ENCODE peak calls at places on chromosome 21, in five cellular contexts. W is heart left ventricle, B is transverse colon, L is tibial artery, A is psoas muscle. U is an unnamed sample. For H3K36me3 and H3K4me1, the result is how much of the 10 kb centered on the place peaks cover.

GRCh38 chr21:20169812-20170576 is 828.2 kb upstream of the NCAM2 start:
- DNase-seq in W (no peak), B (no peak), L (no peak), A (no peak), U (no peak)

GRCh38 chr21:17454315-17455027 is 58.4 kb upstream of the CXADR start:
- DNase-seq in W (peak), B (no peak), L (no peak), A (peak), U (no peak)

GRCh38 chr21:14975136-14975905 is 89.5 kb downstream of the NRIP1 start:
- DNase-seq in W (no peak), B (no peak), L (no peak), A (no peak), U (no peak)

GRCh38 chr21:15804247-15804985 is 74.6 kb downstream of the USP25 start:
- DNase-seq in W (no peak), B (no peak), L (no peak), A (no peak), U (no peak)

GRCh38 chr21:41283211-41283818 is 33.3 kb upstream of the FAM3B start:
- DNase-seq in W (no peak), B (peak), L (no peak), A (no peak), U (no peak)

GRCh38 chr21:15706686-15707085 is 23.1 kb upstream of the USP25 start:
- DNase-seq in W (peak), B (peak), L (no peak), A (no peak), U (no peak)

GRCh38 chr21:33036430-33037162 is 10.9 kb downstream of the OLIG2 start:
- DNase-seq in W (peak), B (no peak), L (peak), A (no peak), U (peak)

GRCh38 chr21:38789275-38789674 is 16.5 kb upstream of the ETS2 start:
- DNase-seq in W (no peak), B (no peak), L (no peak), A (no peak), U (no peak)

GRCh38 chr21:39022901-39023693 is 160.2 kb downstream of the PSMG1 start:
- DNase-seq in W (peak), B (no peak), L (no peak), A (peak), U (peak)

GRCh38 chr21:14773777-14774345 is 227.7 kb upstream of the SAMSN1 start:
- DNase-seq in W (peak), B (peak), L (peak), A (peak), U (no peak)

GRCh38 chr21:35924714-35925301 is 135.5 kb downstream of the SETD4 start:
- DNase-seq in W (peak), B (no peak), L (no peak), A (peak), U (no peak)

GRCh38 chr21:43343095-43343991 is 83.6 kb downstream of the SIK1 start:
- DNase-seq in W (no peak), B (peak), L (no peak), A (no peak), U (no peak)

GRCh38 chr21:17819878-17820232 is 699 bp upstream of the C21orf91 start:
- DNase-seq in W (no peak), B (no peak), L (no peak), A (no peak), U (no peak)

GRCh38 chr21:23936224-23936623 is 1671.1 kb downstream of the MRPL39 start:
- DNase-seq in W (no peak), B (no peak), L (no peak), A (no peak), U (no peak)

GRCh38 chr21:29072873-29073221 is 601 bp downstream of the CCT8 start:
- DNase-seq in W (no peak), B (no peak), L (no peak), A (no peak), U (no peak)

GRCh38 chr21:41680444-41681335 is 86.2 kb downstream of the RIPK4 start:
- DNase-seq in W (no peak), B (no peak), L (no peak), A (no peak), U (peak)

GRCh38 chr21:34799092-34799491 is 130.3 kb downstream of the CLIC6 start:
- DNase-seq in W (no peak), B (no peak), L (no peak), A (no peak), U (no peak)

GRCh38 chr21:34795152-34796141 is 126.7 kb downstream of the CLIC6 start:
- DNase-seq in W (no peak), B (peak), L (no peak), A (peak), U (no peak)

GRCh38 chr21:34796518-34797201 is 127.9 kb downstream of the CLIC6 start:
- DNase-seq in W (no peak), B (no peak), L (no peak), A (no peak), U (no peak)

GRCh38 chr21:34797926-34798595 is 129.3 kb downstream of the CLIC6 start:
- DNase-seq in W (no peak), B (no peak), L (no peak), A (no peak), U (no peak)

GRCh38 chr21:34797202-34797527 is 128.4 kb downstream of the CLIC6 start:
- DNase-seq in W (no peak), B (no peak), L (no peak), A (no peak), U (no peak)
- H3K36me3 ChIP-seq in W (under half), B (under half), L (under half), A (under half), U (under half)

GRCh38 chr21:45479691-45480675 is 62.3 kb downstream of the SLC19A1 start:
- DNase-seq in W (no peak), B (no peak), L (no peak), A (peak), U (no peak)
- H3K4me1 ChIP-seq in W (under half), B (under half), L (under half), A (under half), U (under half)

GRCh38 chr21:44933938-44934260 is 5.9 kb upstream of the SLX9 start:
- DNase-seq in W (no peak), B (no peak), L (no peak), A (no peak), U (no peak)

GRCh38 chr21:44933199-44933937 is 6.5 kb upstream of the SLX9 start:
- DNase-seq in W (no peak), B (no peak), L (no peak), A (peak), U (peak)

GRCh38 chr21:44935533-44935927 is 4.3 kb upstream of the SLX9 start:
- DNase-seq in W (no peak), B (no peak), L (no peak), A (no peak), U (peak)

GRCh38 chr21:44934797-44935532 is 4.9 kb upstream of the SLX9 start:
- DNase-seq in W (no peak), B (no peak), L (no peak), A (no peak), U (peak)

GRCh38 chr21:44934276-44934675 is 5.6 kb upstream of the SLX9 start:
- DNase-seq in W (no peak), B (no peak), L (no peak), A (no peak), U (no peak)
- H3K27ac ChIP-seq in W (no peak), B (no peak), L (no peak), A (no peak), U (no peak)

GRCh38 chr21:46363698-46364097 is 39.7 kb downstream of the PCNT start:
- DNase-seq in W (no peak), B (no peak), L (no peak), A (no peak), U (no peak)

GRCh38 chr21:46361937-46362336 is 38.0 kb downstream of the PCNT start:
- DNase-seq in W (no peak), B (no peak), L (no peak), A (no peak), U (no peak)

GRCh38 chr21:46366091-46366490 is 42.1 kb downstream of the PCNT start:
- DNase-seq in W (no peak), B (no peak), L (no peak), A (no peak), U (no peak)

GRCh38 chr21:46366561-46366960 is 42.6 kb downstream of the PCNT start:
- DNase-seq in W (no peak), B (no peak), L (no peak), A (no peak), U (no peak)

DNA sequence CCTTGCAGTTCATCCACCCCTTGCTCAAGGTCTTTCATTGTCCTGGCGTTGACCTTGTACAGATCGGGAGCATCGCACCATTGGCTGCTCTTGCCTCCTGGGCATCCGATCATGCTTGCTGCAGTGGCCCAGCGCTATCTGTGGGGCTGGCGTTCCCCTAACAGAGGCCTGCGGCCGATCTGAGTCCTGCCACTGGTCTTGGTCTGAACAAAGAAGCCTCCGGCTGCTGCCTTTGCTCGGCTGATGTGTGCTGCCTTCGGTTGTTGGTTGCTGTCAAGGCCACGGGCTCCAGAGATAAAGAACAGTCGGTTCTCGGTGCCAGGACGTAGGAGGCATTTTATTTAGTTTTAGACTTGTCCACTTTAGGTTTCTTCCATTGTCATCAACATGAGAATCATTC is 39.0 kb downstream of the PCNT start:
- DNase-seq in W (no peak), B (no peak), L (no peak), A (no peak), U (no peak)
- H3K36me3 ChIP-seq in W (under half), B (under half), L (half or more), A (under half), U (under half)